ENCODE peak calls at places on chromosomes 13 and 19, in six cellular contexts. One of them, this sample, is unnamed.

GRCh38 chr19:5714819-5715218 is 5.1 kb downstream of the LONP1 start:
- DNase-seq in suprapubic skin: no peak
- DNase-seq in type B pancreatic cell: no peak
- DNase-seq in astrocyte: no peak
- DNase-seq in upper lobe of right lung: no peak
- DNase-seq in mucosa of descending colon: no peak
- DNase-seq in this sample: no peak

GRCh38 chr13:100063333-100063732 is 25.6 kb upstream of the PCCA start:
- DNase-seq in astrocyte: no peak
- DNase-seq in upper lobe of right lung: no peak
- DNase-seq in type B pancreatic cell: no peak
- DNase-seq in suprapubic skin: no peak
- DNase-seq in mucosa of descending colon: no peak
- DNase-seq in this sample: no peak

GRCh38 chr19:56273563-56274117 is 1.1 kb downstream of the EDDM13 start:
- DNase-seq in type B pancreatic cell: no peak
- DNase-seq in astrocyte: peak; percentile 36
- DNase-seq in mucosa of descending colon: no peak
- DNase-seq in upper lobe of right lung: no peak
- DNase-seq in suprapubic skin: no peak
- DNase-seq in this sample: no peak

GRCh38 chr13:79336971-79337370 is 69.1 kb downstream of the RBM26 start:
- DNase-seq in suprapubic skin: no peak
- DNase-seq in upper lobe of right lung: no peak
- DNase-seq in type B pancreatic cell: no peak
- DNase-seq in astrocyte: no peak
- DNase-seq in mucosa of descending colon: no peak
- DNase-seq in this sample: no peak

GRCh38 chr19:49690073-49690655 is 752 bp upstream of the CPT1C start:
- DNase-seq in suprapubic skin: peak; percentile 78
- DNase-seq in astrocyte: no peak
- DNase-seq in type B pancreatic cell: no peak
- DNase-seq in upper lobe of right lung: no peak
- DNase-seq in mucosa of descending colon: no peak
- DNase-seq in this sample: no peak

GRCh38 chr19:3603121-3603841 is 3.4 kb downstream of the TBXA2R start:
- DNase-seq in mucosa of descending colon: no peak
- DNase-seq in upper lobe of right lung: no peak
- DNase-seq in type B pancreatic cell: no peak
- DNase-seq in astrocyte: no peak
- DNase-seq in suprapubic skin: peak; percentile 77
- DNase-seq in this sample: no peak

GRCh38 chr19:50378863-50379236 is 2.6 kb downstream of the NR1H2 start:
- DNase-seq in mucosa of descending colon: no peak
- DNase-seq in astrocyte: no peak
- DNase-seq in suprapubic skin: no peak
- DNase-seq in upper lobe of right lung: no peak
- DNase-seq in type B pancreatic cell: no peak
- DNase-seq in this sample: no peak

GRCh38 chr19:42501733-42502132 is 26.5 kb downstream of the CEACAM1 start:
- DNase-seq in type B pancreatic cell: no peak
- DNase-seq in upper lobe of right lung: no peak
- DNase-seq in mucosa of descending colon: no peak
- DNase-seq in astrocyte: no peak
- DNase-seq in suprapubic skin: no peak
- DNase-seq in this sample: no peak

GRCh38 chr19:3270908-3271307 is 46.4 kb downstream of the CELF5 start:
- DNase-seq in upper lobe of right lung: no peak
- DNase-seq in astrocyte: peak; percentile 18
- DNase-seq in type B pancreatic cell: no peak
- DNase-seq in mucosa of descending colon: no peak
- DNase-seq in suprapubic skin: no peak
- DNase-seq in this sample: no peak

GRCh38 chr19:7336321-7336973 is 12.3 kb upstream of the ARHGEF18 start:
- DNase-seq in type B pancreatic cell: no peak
- DNase-seq in upper lobe of right lung: peak; percentile 55
- DNase-seq in suprapubic skin: no peak
- DNase-seq in mucosa of descending colon: no peak
- DNase-seq in astrocyte: no peak
- DNase-seq in this sample: no peak

GRCh38 chr19:23286477-23286876 is 36.3 kb upstream of the ZNF724 start:
- DNase-seq in type B pancreatic cell: no peak
- DNase-seq in astrocyte: no peak
- DNase-seq in suprapubic skin: no peak
- DNase-seq in upper lobe of right lung: no peak
- DNase-seq in mucosa of descending colon: no peak
- DNase-seq in this sample: no peak

GRCh38 chr13:44191504-44192171 is 182.0 kb upstream of the SERP2 start:
- DNase-seq in astrocyte: peak; percentile 61
- DNase-seq in mucosa of descending colon: peak; percentile 70
- DNase-seq in suprapubic skin: no peak
- DNase-seq in type B pancreatic cell: no peak
- DNase-seq in upper lobe of right lung: no peak
- DNase-seq in this sample: no peak

GRCh38 chr13:43546821-43547220 is 240.0 kb downstream of the ENOX1 start:
- DNase-seq in mucosa of descending colon: no peak
- DNase-seq in type B pancreatic cell: no peak
- DNase-seq in astrocyte: no peak
- DNase-seq in suprapubic skin: no peak
- DNase-seq in upper lobe of right lung: no peak
- DNase-seq in this sample: no peak

GRCh38 chr19:35045667-35046300 is 4.3 kb downstream of the HPN start:
- DNase-seq in type B pancreatic cell: no peak
- DNase-seq in suprapubic skin: no peak
- DNase-seq in upper lobe of right lung: no peak
- DNase-seq in mucosa of descending colon: no peak
- DNase-seq in astrocyte: no peak
- DNase-seq in this sample: no peak
- TF ChIP-seq CTCF in type B pancreatic cell: peak; percentile 46
- TF ChIP-seq CTCF in suprapubic skin: no peak
- TF ChIP-seq CTCF in upper lobe of right lung: peak; percentile 42
- TF ChIP-seq CTCF in mucosa of descending colon: no peak
- TF ChIP-seq CTCF in astrocyte: peak; percentile 23
- TF ChIP-seq CTCF in this sample: peak; percentile 53

GRCh38 chr13:103188688-103189326 is 122.6 kb upstream of the SLC10A2 start:
- DNase-seq in astrocyte: peak; percentile 13
- DNase-seq in type B pancreatic cell: no peak
- DNase-seq in upper lobe of right lung: no peak
- DNase-seq in mucosa of descending colon: no peak
- DNase-seq in suprapubic skin: no peak
- DNase-seq in this sample: no peak
- TF ChIP-seq CTCF in astrocyte: peak; percentile 71
- TF ChIP-seq CTCF in type B pancreatic cell: peak; percentile 87
- TF ChIP-seq CTCF in upper lobe of right lung: peak; percentile 25
- TF ChIP-seq CTCF in mucosa of descending colon: no peak
- TF ChIP-seq CTCF in suprapubic skin: no peak
- TF ChIP-seq CTCF in this sample: peak; percentile 97

DNA sequence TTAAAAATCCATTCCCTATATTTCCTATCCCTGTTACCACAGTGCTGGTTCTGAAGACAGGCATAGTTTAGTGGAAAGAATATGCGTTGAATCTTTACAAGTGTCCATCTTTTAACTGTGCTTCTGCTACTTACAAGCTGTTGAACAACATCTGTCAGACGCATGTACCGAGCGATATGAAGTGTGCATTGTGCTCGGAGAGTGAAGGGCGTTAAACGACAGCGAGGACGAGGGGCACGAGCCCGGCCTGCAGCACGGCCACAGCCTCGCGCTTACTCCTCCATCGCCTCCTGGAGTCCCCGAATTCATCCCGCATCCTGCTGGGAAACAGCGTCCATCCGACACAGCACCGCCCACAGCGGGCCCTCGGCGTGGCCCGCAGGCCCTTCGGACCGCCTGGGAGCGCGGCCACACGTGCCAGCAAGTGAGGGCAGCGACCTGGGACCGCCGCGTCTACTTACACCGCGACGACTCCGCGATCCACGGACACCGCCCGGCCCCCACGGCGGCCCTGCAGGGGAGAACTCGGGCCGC is 512 bp downstream of the PCID2 start:
- DNase-seq in upper lobe of right lung: peak; percentile 81
- DNase-seq in type B pancreatic cell: no peak
- DNase-seq in suprapubic skin: no peak
- DNase-seq in astrocyte: peak; percentile 41
- DNase-seq in mucosa of descending colon: peak; percentile 38
- DNase-seq in this sample: no peak
- TF ChIP-seq CTCF in upper lobe of right lung: no peak
- TF ChIP-seq CTCF in type B pancreatic cell: no peak
- TF ChIP-seq CTCF in suprapubic skin: no peak
- TF ChIP-seq CTCF in astrocyte: no peak
- TF ChIP-seq CTCF in mucosa of descending colon: no peak
- TF ChIP-seq CTCF in this sample: peak; percentile 38

GRCh38 chr13:74886496-74886895 is 595.5 kb downstream of the TBC1D4 start:
- DNase-seq in suprapubic skin: no peak
- DNase-seq in mucosa of descending colon: no peak
- DNase-seq in type B pancreatic cell: no peak
- DNase-seq in astrocyte: peak; percentile 27
- DNase-seq in upper lobe of right lung: no peak
- DNase-seq in this sample: no peak
- TF ChIP-seq CTCF in suprapubic skin: no peak
- TF ChIP-seq CTCF in mucosa of descending colon: no peak
- TF ChIP-seq CTCF in type B pancreatic cell: no peak
- TF ChIP-seq CTCF in astrocyte: no peak
- TF ChIP-seq CTCF in upper lobe of right lung: no peak
- TF ChIP-seq CTCF in this sample: no peak

GRCh38 chr13:28313579-28313978 is 175.2 kb downstream of the PAN3 start:
- DNase-seq in upper lobe of right lung: no peak
- DNase-seq in astrocyte: no peak
- DNase-seq in mucosa of descending colon: peak; percentile 14
- DNase-seq in type B pancreatic cell: no peak
- DNase-seq in suprapubic skin: no peak
- DNase-seq in this sample: no peak
- TF ChIP-seq CTCF in upper lobe of right lung: peak; percentile 8
- TF ChIP-seq CTCF in astrocyte: peak; percentile 17
- TF ChIP-seq CTCF in mucosa of descending colon: no peak
- TF ChIP-seq CTCF in type B pancreatic cell: peak; percentile 47
- TF ChIP-seq CTCF in suprapubic skin: no peak
- TF ChIP-seq CTCF in this sample: peak; percentile 65

This sample was measured in chondrocyte.